ENCODE peak calls at places on chromosomes 6 and 20, in six cellular contexts. One of them, this sample, is unnamed.

GRCh38 chr6:170152989-170153388 is 137.9 kb downstream of the DLL1 start:
- DNase-seq in PC-3: peak; percentile 70
- DNase-seq in A549: peak; percentile 22
- DNase-seq in heart left ventricle: no peak
- DNase-seq in astrocyte: peak; percentile 45
- DNase-seq in mucosa of descending colon: no peak
- DNase-seq in this sample: peak; percentile 65

GRCh38 chr20:50039706-50040431 is 57.1 kb downstream of the SNAI1 start:
- DNase-seq in PC-3: no peak
- DNase-seq in A549: no peak
- DNase-seq in heart left ventricle: no peak
- DNase-seq in astrocyte: no peak
- DNase-seq in mucosa of descending colon: no peak
- DNase-seq in this sample: no peak

GRCh38 chr6:125952764-125953501 is 3.6 kb upstream of the HINT3 start:
- DNase-seq in PC-3: peak; percentile 23
- DNase-seq in A549: no peak
- DNase-seq in heart left ventricle: no peak
- DNase-seq in astrocyte: no peak
- DNase-seq in mucosa of descending colon: peak; percentile 55
- DNase-seq in this sample: no peak

GRCh38 chr6:45845546-45845945 is 170.1 kb downstream of the CLIC5 start:
- DNase-seq in PC-3: peak; percentile 47
- DNase-seq in A549: no peak
- DNase-seq in heart left ventricle: no peak
- DNase-seq in astrocyte: peak; percentile 61
- DNase-seq in mucosa of descending colon: no peak
- DNase-seq in this sample: no peak

GRCh38 chr20:8855315-8855714 is 213.6 kb upstream of the PLCB4 start:
- DNase-seq in PC-3: peak; percentile 68
- DNase-seq in A549: no peak
- DNase-seq in heart left ventricle: peak; percentile 50
- DNase-seq in astrocyte: peak; percentile 68
- DNase-seq in mucosa of descending colon: no peak
- DNase-seq in this sample: no peak

GRCh38 chr6:150068786-150069648 is at the start of gene ULBP3:
- DNase-seq in PC-3: peak; percentile 93
- DNase-seq in A549: peak; percentile 81
- DNase-seq in heart left ventricle: peak; percentile 84
- DNase-seq in astrocyte: peak; percentile 92
- DNase-seq in mucosa of descending colon: peak; percentile 95
- DNase-seq in this sample: peak; percentile 94

GRCh38 chr6:44071670-44072451 is 55.4 kb downstream of the MRPL14 start:
- DNase-seq in PC-3: peak; percentile 85
- DNase-seq in A549: no peak
- DNase-seq in heart left ventricle: no peak
- DNase-seq in astrocyte: peak; percentile 98
- DNase-seq in mucosa of descending colon: no peak
- DNase-seq in this sample: no peak

GRCh38 chr6:15843764-15844163 is 180.9 kb upstream of the DTNBP1 start:
- DNase-seq in PC-3: no peak
- DNase-seq in A549: no peak
- DNase-seq in heart left ventricle: no peak
- DNase-seq in astrocyte: no peak
- DNase-seq in mucosa of descending colon: no peak
- DNase-seq in this sample: no peak

GRCh38 chr6:136740050-136740974 is 52.0 kb downstream of the MAP3K5 start:
- DNase-seq in PC-3: no peak
- DNase-seq in A549: no peak
- DNase-seq in heart left ventricle: no peak
- DNase-seq in astrocyte: no peak
- DNase-seq in mucosa of descending colon: no peak
- DNase-seq in this sample: no peak

GRCh38 chr6:121504227-121504626 is 68.8 kb downstream of the GJA1 start:
- DNase-seq in PC-3: peak; percentile 66
- DNase-seq in A549: peak; percentile 36
- DNase-seq in heart left ventricle: no peak
- DNase-seq in astrocyte: peak; percentile 96
- DNase-seq in mucosa of descending colon: no peak
- DNase-seq in this sample: no peak

GRCh38 chr6:6825986-6826901 is 237.7 kb downstream of the LY86 start:
- DNase-seq in PC-3: peak; percentile 62
- DNase-seq in A549: no peak
- DNase-seq in heart left ventricle: peak; percentile 58
- DNase-seq in astrocyte: no peak
- DNase-seq in mucosa of descending colon: peak; percentile 66
- DNase-seq in this sample: peak; percentile 51

GRCh38 chr20:63337786-63338420 is 23.2 kb downstream of the CHRNA4 start:
- DNase-seq in PC-3: no peak
- DNase-seq in A549: no peak
- DNase-seq in heart left ventricle: no peak
- DNase-seq in astrocyte: peak; percentile 13
- DNase-seq in mucosa of descending colon: no peak
- DNase-seq in this sample: no peak

GRCh38 chr20:13745784-13746183 is 38.9 kb downstream of the ESF1 start:
- DNase-seq in PC-3: no peak
- DNase-seq in A549: no peak
- DNase-seq in heart left ventricle: no peak
- DNase-seq in astrocyte: no peak
- DNase-seq in mucosa of descending colon: no peak
- DNase-seq in this sample: no peak

GRCh38 chr6:30196376-30196775 is 16.8 kb downstream of the TRIM26 start:
- DNase-seq in PC-3: no peak
- DNase-seq in A549: no peak
- DNase-seq in heart left ventricle: no peak
- DNase-seq in astrocyte: no peak
- DNase-seq in mucosa of descending colon: no peak
- DNase-seq in this sample: no peak

GRCh38 chr6:113595921-113596376 is 261.2 kb upstream of the MARCKS start:
- DNase-seq in PC-3: no peak
- DNase-seq in A549: no peak
- DNase-seq in heart left ventricle: peak; percentile 17
- DNase-seq in astrocyte: peak; percentile 59
- DNase-seq in mucosa of descending colon: no peak
- DNase-seq in this sample: no peak

GRCh38 chr6:160356074-160356754 is 8.0 kb downstream of the SLC22A3 start:
- DNase-seq in PC-3: no peak
- DNase-seq in A549: no peak
- DNase-seq in heart left ventricle: no peak
- DNase-seq in astrocyte: no peak
- DNase-seq in mucosa of descending colon: no peak
- DNase-seq in this sample: peak; percentile 72

GRCh38 chr6:3253597-3253961 is 5.2 kb upstream of the PSMG4 start:
- DNase-seq in PC-3: no peak
- DNase-seq in A549: no peak
- DNase-seq in heart left ventricle: no peak
- DNase-seq in astrocyte: no peak
- DNase-seq in mucosa of descending colon: no peak
- DNase-seq in this sample: no peak

GRCh38 chr20:33839591-33839990 is 28.4 kb downstream of the CHMP4B start:
- DNase-seq in PC-3: no peak
- DNase-seq in A549: no peak
- DNase-seq in heart left ventricle: peak; percentile 64
- DNase-seq in astrocyte: no peak
- DNase-seq in mucosa of descending colon: peak; percentile 58
- DNase-seq in this sample: no peak

GRCh38 chr20:46695888-46696287 is 6.6 kb upstream of the TP53RK start:
- DNase-seq in PC-3: no peak
- DNase-seq in A549: no peak
- DNase-seq in heart left ventricle: no peak
- DNase-seq in astrocyte: peak; percentile 65
- DNase-seq in mucosa of descending colon: no peak
- DNase-seq in this sample: no peak

GRCh38 chr6:31203345-31203979 is 33.0 kb upstream of the POU5F1 start:
- DNase-seq in PC-3: peak; percentile 92
- DNase-seq in A549: peak; percentile 17
- DNase-seq in heart left ventricle: no peak
- DNase-seq in astrocyte: peak; percentile 71
- DNase-seq in mucosa of descending colon: no peak
- DNase-seq in this sample: no peak

GRCh38 chr6:31197559-31198305 is 27.2 kb upstream of the POU5F1 start:
- DNase-seq in PC-3: peak; percentile 87
- DNase-seq in A549: peak; percentile 40
- DNase-seq in heart left ventricle: peak; percentile 93
- DNase-seq in astrocyte: peak; percentile 66
- DNase-seq in mucosa of descending colon: peak; percentile 92
- DNase-seq in this sample: peak; percentile 94

GRCh38 chr6:31204751-31205145 is 34.3 kb upstream of the POU5F1 start:
- DNase-seq in PC-3: no peak
- DNase-seq in A549: no peak
- DNase-seq in heart left ventricle: no peak
- DNase-seq in astrocyte: no peak
- DNase-seq in mucosa of descending colon: no peak
- DNase-seq in this sample: no peak

GRCh38 chr6:31205638-31206037 is 35.2 kb upstream of the POU5F1 start:
- DNase-seq in PC-3: no peak
- DNase-seq in A549: no peak
- DNase-seq in heart left ventricle: no peak
- DNase-seq in astrocyte: no peak
- DNase-seq in mucosa of descending colon: no peak
- DNase-seq in this sample: no peak

DNA sequence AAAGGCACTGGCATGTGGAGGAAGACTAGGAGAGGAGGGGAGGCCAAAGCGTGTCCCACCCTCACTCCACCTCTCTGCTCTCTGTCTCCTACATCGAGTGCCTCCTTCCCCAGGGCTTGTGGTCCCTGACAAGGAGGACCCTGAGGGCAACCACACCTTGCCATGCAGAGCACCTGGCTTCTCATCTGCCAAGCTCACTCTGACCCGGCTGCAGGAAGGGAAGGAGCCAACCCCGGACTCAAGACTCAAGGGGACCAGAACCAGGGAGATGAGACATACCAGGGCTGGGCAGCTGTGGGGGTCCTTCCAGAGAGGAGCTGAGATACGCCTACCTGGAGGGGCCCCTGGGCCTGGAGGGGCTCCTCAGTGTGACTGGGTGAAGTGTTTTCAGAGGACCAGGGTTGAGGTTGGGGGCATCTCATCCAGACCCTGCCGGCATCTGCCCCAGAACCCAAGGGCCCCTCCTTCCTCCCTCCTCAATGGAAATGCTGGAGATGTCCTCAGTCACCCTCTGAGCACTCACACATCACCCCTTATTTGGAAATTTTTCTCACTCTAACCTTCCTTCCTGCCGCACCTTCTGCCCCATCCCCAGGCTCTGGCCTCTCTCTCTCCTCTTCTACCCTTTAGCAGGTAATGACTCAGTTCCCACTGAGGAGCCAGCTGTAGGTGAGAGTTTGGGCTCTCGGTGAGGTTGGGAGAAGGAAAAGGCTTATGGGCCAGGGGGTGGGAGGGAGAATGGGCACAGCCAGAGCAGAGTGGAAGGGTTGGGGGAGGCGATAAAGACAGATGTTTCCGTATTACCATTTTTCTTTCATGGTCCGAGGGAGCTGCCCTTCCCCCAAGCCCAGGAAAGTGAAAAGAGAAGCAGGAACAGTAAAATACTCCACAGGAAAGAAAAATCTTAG is 32.0 kb upstream of the POU5F1 start:
- DNase-seq in PC-3: peak; percentile 74
- DNase-seq in A549: no peak
- DNase-seq in heart left ventricle: no peak
- DNase-seq in astrocyte: no peak
- DNase-seq in mucosa of descending colon: peak; percentile 47
- DNase-seq in this sample: no peak
- H3K4me3 ChIP-seq in PC-3: peak overlapping the region; percentile 73
- H3K4me3 ChIP-seq in A549: no peak overlapping the region
- H3K4me3 ChIP-seq in heart left ventricle: no peak overlapping the region
- H3K4me3 ChIP-seq in astrocyte: no peak overlapping the region
- H3K4me3 ChIP-seq in mucosa of descending colon: no peak overlapping the region
- H3K4me3 ChIP-seq in this sample: no peak overlapping the region

GRCh38 chr6:168412456-168412855 is 28.5 kb upstream of the SMOC2 start:
- DNase-seq in PC-3: no peak
- DNase-seq in A549: no peak
- DNase-seq in heart left ventricle: no peak
- DNase-seq in astrocyte: no peak
- DNase-seq in mucosa of descending colon: no peak
- DNase-seq in this sample: no peak
- H3K9me3 ChIP-seq in PC-3: no peaks in the 10 kb centered on the region
- H3K9me3 ChIP-seq in A549: no peaks in the 10 kb centered on the region
- H3K9me3 ChIP-seq in heart left ventricle: no peaks in the 10 kb centered on the region
- H3K9me3 ChIP-seq in astrocyte: no peaks in the 10 kb centered on the region
- H3K9me3 ChIP-seq in mucosa of descending colon: no peaks in the 10 kb centered on the region
- H3K9me3 ChIP-seq in this sample: no peaks in the 10 kb centered on the region

GRCh38 chr6:1636971-1637871 is 27.5 kb downstream of the FOXC1 start:
- DNase-seq in PC-3: peak; percentile 78
- DNase-seq in A549: no peak
- DNase-seq in heart left ventricle: no peak
- DNase-seq in astrocyte: peak; percentile 36
- DNase-seq in mucosa of descending colon: no peak
- DNase-seq in this sample: no peak
- TF ChIP-seq CTCF in PC-3: no peak
- TF ChIP-seq CTCF in A549: no peak
- TF ChIP-seq CTCF in heart left ventricle: no peak
- TF ChIP-seq CTCF in astrocyte: no peak
- TF ChIP-seq CTCF in mucosa of descending colon: no peak
- TF ChIP-seq CTCF in this sample: no peak

DNA sequence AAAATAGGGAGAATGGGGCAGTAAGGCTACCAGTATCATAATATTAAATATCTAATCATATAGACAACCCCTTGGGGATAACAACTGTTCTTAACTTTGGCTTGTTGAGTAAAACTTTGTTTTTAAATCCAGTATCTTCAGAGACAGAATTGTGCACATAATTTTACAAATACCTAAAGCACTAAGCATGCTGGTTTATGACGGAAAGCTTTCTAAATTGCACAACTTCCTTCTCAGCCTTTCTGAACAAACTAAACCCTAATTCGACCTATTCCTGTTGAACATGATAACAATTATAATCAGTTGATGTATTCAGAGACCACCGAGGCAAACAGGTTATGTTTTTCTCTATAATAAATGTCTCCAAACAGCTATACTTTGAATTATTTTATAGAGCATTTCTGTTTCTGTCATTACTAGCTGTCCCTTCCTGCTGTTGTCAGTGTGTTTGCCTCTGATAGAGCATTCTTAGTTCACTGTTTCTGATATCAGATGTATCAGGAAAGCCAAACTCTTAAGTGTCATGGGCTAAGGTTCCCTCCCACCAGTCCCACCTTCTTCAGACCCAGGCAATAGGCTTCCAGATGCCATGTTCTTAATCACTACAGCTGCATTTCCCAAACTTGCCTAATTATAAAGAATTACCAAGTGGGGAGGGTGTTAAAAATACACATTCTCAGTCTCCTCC is 8.7 kb downstream of the ZHX3 start:
- DNase-seq in PC-3: no peak
- DNase-seq in A549: no peak
- DNase-seq in heart left ventricle: no peak
- DNase-seq in astrocyte: no peak
- DNase-seq in mucosa of descending colon: no peak
- DNase-seq in this sample: no peak
- H3K4me3 ChIP-seq in PC-3: no peak overlapping the region
- H3K4me3 ChIP-seq in A549: no peak overlapping the region
- H3K4me3 ChIP-seq in heart left ventricle: no peak overlapping the region
- H3K4me3 ChIP-seq in astrocyte: no peak overlapping the region
- H3K4me3 ChIP-seq in mucosa of descending colon: no peak overlapping the region
- H3K4me3 ChIP-seq in this sample: no peak overlapping the region

This sample was measured in lung.